ENCODE peak calls at places on chromosomes 6 and 20, in eight cellular contexts. One of them, this sample, is unnamed.

GRCh38 chr6:4510317-4510716 is 265.9 kb upstream of the CDYL start:
- DNase-seq in D721Med: no peak
- DNase-seq in CD4-positive, alpha-beta memory T cell: no peak
- DNase-seq in stimulated activated CD8-positive, alpha-beta memory T cell treated with anti-CD3 and anti-CD28 coated beads, Interleukin-4, amount 100 ng/mL, for 4 hours: no peak
- DNase-seq in RWPE1: no peak
- DNase-seq in right cardiac atrium: no peak
- DNase-seq in NCI-H1092: no peak
- DNase-seq in OCI-M1: no peak
- DNase-seq in this sample: no peak

GRCh38 chr6:148285205-148285604 is 57.4 kb upstream of the SASH1 start:
- DNase-seq in stimulated activated CD8-positive, alpha-beta memory T cell treated with anti-CD3 and anti-CD28 coated beads, Interleukin-4, amount 100 ng/mL, for 4 hours: no peak
- DNase-seq in OCI-M1: no peak
- DNase-seq in right cardiac atrium: no peak
- DNase-seq in D721Med: no peak
- DNase-seq in RWPE1: no peak
- DNase-seq in NCI-H1092: no peak
- DNase-seq in CD4-positive, alpha-beta memory T cell: no peak
- DNase-seq in this sample: no peak

GRCh38 chr6:119671105-119671504 is 321.5 kb upstream of the MAN1A1 start:
- DNase-seq in D721Med: no peak
- DNase-seq in RWPE1: no peak
- DNase-seq in OCI-M1: no peak
- DNase-seq in stimulated activated CD8-positive, alpha-beta memory T cell treated with anti-CD3 and anti-CD28 coated beads, Interleukin-4, amount 100 ng/mL, for 4 hours: no peak
- DNase-seq in CD4-positive, alpha-beta memory T cell: no peak
- DNase-seq in right cardiac atrium: no peak
- DNase-seq in NCI-H1092: no peak
- DNase-seq in this sample: no peak

GRCh38 chr6:112795316-112795715 is 448.2 kb downstream of the RFPL4B start:
- DNase-seq in NCI-H1092: no peak
- DNase-seq in OCI-M1: no peak
- DNase-seq in RWPE1: no peak
- DNase-seq in right cardiac atrium: no peak
- DNase-seq in CD4-positive, alpha-beta memory T cell: no peak
- DNase-seq in D721Med: no peak
- DNase-seq in stimulated activated CD8-positive, alpha-beta memory T cell treated with anti-CD3 and anti-CD28 coated beads, Interleukin-4, amount 100 ng/mL, for 4 hours: no peak
- DNase-seq in this sample: no peak

GRCh38 chr6:7136859-7137334 is 29.1 kb downstream of the RREB1 start:
- DNase-seq in CD4-positive, alpha-beta memory T cell: no peak
- DNase-seq in RWPE1: no peak
- DNase-seq in D721Med: no peak
- DNase-seq in right cardiac atrium: no peak
- DNase-seq in OCI-M1: no peak
- DNase-seq in NCI-H1092: no peak
- DNase-seq in stimulated activated CD8-positive, alpha-beta memory T cell treated with anti-CD3 and anti-CD28 coated beads, Interleukin-4, amount 100 ng/mL, for 4 hours: no peak
- DNase-seq in this sample: no peak

GRCh38 chr6:53796791-53797190 is 2.0 kb downstream of the LRRC1 start:
- DNase-seq in CD4-positive, alpha-beta memory T cell: no peak
- DNase-seq in RWPE1: no peak
- DNase-seq in OCI-M1: no peak
- DNase-seq in stimulated activated CD8-positive, alpha-beta memory T cell treated with anti-CD3 and anti-CD28 coated beads, Interleukin-4, amount 100 ng/mL, for 4 hours: no peak
- DNase-seq in NCI-H1092: no peak
- DNase-seq in D721Med: no peak
- DNase-seq in right cardiac atrium: no peak
- DNase-seq in this sample: no peak

GRCh38 chr20:62573856-62574611 is 68.3 kb upstream of the SLCO4A1 start:
- DNase-seq in CD4-positive, alpha-beta memory T cell: no peak
- DNase-seq in OCI-M1: no peak
- DNase-seq in NCI-H1092: no peak
- DNase-seq in stimulated activated CD8-positive, alpha-beta memory T cell treated with anti-CD3 and anti-CD28 coated beads, Interleukin-4, amount 100 ng/mL, for 4 hours: no peak
- DNase-seq in right cardiac atrium: no peak
- DNase-seq in D721Med: no peak
- DNase-seq in RWPE1: no peak
- DNase-seq in this sample: no peak

GRCh38 chr6:3500262-3501001 is 43.6 kb upstream of the SLC22A23 start:
- DNase-seq in RWPE1: peak
- DNase-seq in D721Med: no peak
- DNase-seq in NCI-H1092: no peak
- DNase-seq in right cardiac atrium: no peak
- DNase-seq in stimulated activated CD8-positive, alpha-beta memory T cell treated with anti-CD3 and anti-CD28 coated beads, Interleukin-4, amount 100 ng/mL, for 4 hours: no peak
- DNase-seq in OCI-M1: no peak
- DNase-seq in CD4-positive, alpha-beta memory T cell: no peak
- DNase-seq in this sample: no peak

GRCh38 chr6:107699191-107700015 is 124.7 kb downstream of the SCML4 start:
- DNase-seq in stimulated activated CD8-positive, alpha-beta memory T cell treated with anti-CD3 and anti-CD28 coated beads, Interleukin-4, amount 100 ng/mL, for 4 hours: no peak
- DNase-seq in OCI-M1: no peak
- DNase-seq in NCI-H1092: no peak
- DNase-seq in D721Med: no peak
- DNase-seq in right cardiac atrium: no peak
- DNase-seq in CD4-positive, alpha-beta memory T cell: no peak
- DNase-seq in RWPE1: no peak
- DNase-seq in this sample: no peak

GRCh38 chr6:42100029-42100901 is 42.2 kb downstream of the C6orf132 start:
- DNase-seq in OCI-M1: no peak
- DNase-seq in right cardiac atrium: no peak
- DNase-seq in RWPE1: peak
- DNase-seq in stimulated activated CD8-positive, alpha-beta memory T cell treated with anti-CD3 and anti-CD28 coated beads, Interleukin-4, amount 100 ng/mL, for 4 hours: no peak
- DNase-seq in NCI-H1092: no peak
- DNase-seq in D721Med: no peak
- DNase-seq in CD4-positive, alpha-beta memory T cell: no peak
- DNase-seq in this sample: no peak

GRCh38 chr6:32337166-32337805 is 34.4 kb downstream of the TSBP1 start:
- DNase-seq in D721Med: no peak
- DNase-seq in OCI-M1: no peak
- DNase-seq in right cardiac atrium: peak
- DNase-seq in stimulated activated CD8-positive, alpha-beta memory T cell treated with anti-CD3 and anti-CD28 coated beads, Interleukin-4, amount 100 ng/mL, for 4 hours: no peak
- DNase-seq in CD4-positive, alpha-beta memory T cell: no peak
- DNase-seq in NCI-H1092: no peak
- DNase-seq in RWPE1: no peak
- DNase-seq in this sample: no peak

GRCh38 chr6:44804016-44804415 is 416.5 kb downstream of the CDC5L start:
- DNase-seq in RWPE1: no peak
- DNase-seq in right cardiac atrium: no peak
- DNase-seq in CD4-positive, alpha-beta memory T cell: no peak
- DNase-seq in D721Med: no peak
- DNase-seq in stimulated activated CD8-positive, alpha-beta memory T cell treated with anti-CD3 and anti-CD28 coated beads, Interleukin-4, amount 100 ng/mL, for 4 hours: no peak
- DNase-seq in NCI-H1092: no peak
- DNase-seq in OCI-M1: no peak
- DNase-seq in this sample: no peak

GRCh38 chr6:156720739-156721714 is 56.2 kb upstream of the ARID1B start:
- DNase-seq in right cardiac atrium: peak
- DNase-seq in D721Med: no peak
- DNase-seq in OCI-M1: no peak
- DNase-seq in NCI-H1092: no peak
- DNase-seq in RWPE1: peak
- DNase-seq in stimulated activated CD8-positive, alpha-beta memory T cell treated with anti-CD3 and anti-CD28 coated beads, Interleukin-4, amount 100 ng/mL, for 4 hours: no peak
- DNase-seq in CD4-positive, alpha-beta memory T cell: no peak
- DNase-seq in this sample: no peak

GRCh38 chr20:22560817-22561216 is 23.6 kb downstream of the FOXA2 start:
- DNase-seq in RWPE1: no peak
- DNase-seq in NCI-H1092: no peak
- DNase-seq in OCI-M1: no peak
- DNase-seq in D721Med: no peak
- DNase-seq in right cardiac atrium: no peak
- DNase-seq in CD4-positive, alpha-beta memory T cell: no peak
- DNase-seq in stimulated activated CD8-positive, alpha-beta memory T cell treated with anti-CD3 and anti-CD28 coated beads, Interleukin-4, amount 100 ng/mL, for 4 hours: no peak
- DNase-seq in this sample: no peak

GRCh38 chr20:4912380-4913142 is 88.7 kb downstream of the SLC23A2 start:
- DNase-seq in RWPE1: no peak
- DNase-seq in OCI-M1: no peak
- DNase-seq in right cardiac atrium: no peak
- DNase-seq in D721Med: no peak
- DNase-seq in NCI-H1092: no peak
- DNase-seq in CD4-positive, alpha-beta memory T cell: no peak
- DNase-seq in stimulated activated CD8-positive, alpha-beta memory T cell treated with anti-CD3 and anti-CD28 coated beads, Interleukin-4, amount 100 ng/mL, for 4 hours: no peak
- DNase-seq in this sample: no peak